ENCODE peak calls at places on chromosomes 6 and 20, in seven cellular contexts. S is brain microvascular endothelial cell, I is aorta, C is HAP-1, J is OCI-LY7, B is heart right ventricle, Q is fibroblast of lung. U is an unnamed sample.

GRCh38 chr20:23161968-23162696 is 76.0 kb upstream of the CD93 start:
- DNase-seq in I (peak; percentile 84), Q (peak; percentile 95), J (no peak), S (peak; percentile 76), B (peak; percentile 80), C (no peak), U (no peak)

GRCh38 chr6:40321616-40322015 is 265.5 kb downstream of the LRFN2 start:
- DNase-seq in B (no peak), S (no peak), Q (no peak), C (no peak), J (no peak), I (no peak), U (no peak)

GRCh38 chr6:168558686-168559085 is 117.7 kb downstream of the SMOC2 start:
- DNase-seq in B (no peak), S (no peak), C (no peak), I (no peak), J (no peak), Q (no peak), U (no peak)

GRCh38 chr6:63213325-63213724 is 2.1 kb downstream of the FKBP1C start:
- DNase-seq in J (no peak), Q (no peak), S (no peak), B (no peak), I (no peak), C (no peak), U (no peak)

GRCh38 chr6:19530188-19530587 is 307.0 kb upstream of the ID4 start:
- DNase-seq in I (no peak), C (no peak), J (no peak), Q (no peak), B (no peak), S (no peak), U (no peak)

GRCh38 chr6:169701218-169701952 is 444 bp downstream of the WDR27 start:
- DNase-seq in C (no peak), I (no peak), J (peak; percentile 51), B (no peak), S (no peak), Q (no peak), U (no peak)

GRCh38 chr20:8670900-8671229 is 398.0 kb upstream of the PLCB4 start:
- DNase-seq in S (no peak), B (no peak), C (no peak), J (no peak), I (no peak), Q (no peak), U (no peak)

GRCh38 chr6:79813854-79814477 is 133.4 kb downstream of the ELOVL4 start:
- DNase-seq in B (peak; percentile 70), J (peak; percentile 60), S (peak; percentile 75), C (peak; percentile 56), I (peak; percentile 77), Q (peak; percentile 68), U (peak; percentile 43)

GRCh38 chr20:13325033-13325432 is 104.0 kb downstream of the ISM1 start:
- DNase-seq in C (peak; percentile 50), J (no peak), I (no peak), S (peak; percentile 44), Q (peak; percentile 27), B (no peak), U (peak; percentile 73)

GRCh38 chr20:62668441-62669027 is 26.2 kb downstream of the SLCO4A1 start:
- DNase-seq in B (peak; percentile 82), J (peak; percentile 24), I (peak; percentile 74), C (peak; percentile 45), Q (peak; percentile 81), S (peak; percentile 68), U (peak; percentile 45)

GRCh38 chr6:126437225-126437624 is 97.3 kb downstream of the CENPW start:
- DNase-seq in S (no peak), Q (no peak), B (no peak), J (no peak), C (no peak), I (no peak), U (no peak)

GRCh38 chr6:78835817-78836216 is 31.5 kb upstream of the IRAK1BP1 start:
- DNase-seq in Q (no peak), I (no peak), B (no peak), S (no peak), J (no peak), C (no peak), U (no peak)

DNA sequence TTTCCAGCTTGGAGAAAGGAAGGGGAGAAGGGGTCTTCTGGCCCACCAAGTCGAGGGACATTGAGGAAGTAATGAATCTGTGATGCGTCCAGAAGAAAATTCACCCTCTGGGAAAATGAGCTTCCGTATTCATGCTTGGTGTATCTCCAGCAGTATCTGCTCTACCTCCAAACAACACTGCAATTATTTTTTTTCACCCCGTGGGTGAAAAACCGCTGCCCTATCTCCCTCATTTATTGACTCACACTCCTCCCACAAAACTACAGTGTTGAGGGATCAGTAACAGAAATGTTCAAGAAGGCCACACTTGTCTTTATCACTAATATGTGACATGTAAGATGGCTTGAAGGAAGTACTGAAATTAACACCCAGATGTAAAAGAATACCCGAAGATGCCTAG is 4.8 kb upstream of the TBX18 start:
- DNase-seq in J (no peak), B (no peak), C (no peak), Q (no peak), I (no peak), S (peak; percentile 62), U (no peak)
- H3K4me3 ChIP-seq in J (no peak overlapping the region), B (no peak overlapping the region), C (no peak overlapping the region), Q (no peak overlapping the region), I (peak overlapping the region; percentile 49), S (peak overlapping the region; percentile 52), U (no peak overlapping the region)

GRCh38 chr20:45896641-45897161 is 5.6 kb downstream of the CTSA start:
- DNase-seq in C (no peak), S (no peak), I (no peak), Q (no peak), B (no peak), J (no peak), U (no peak)

GRCh38 chr20:45898285-45898684 is 7.2 kb downstream of the CTSA start:
- DNase-seq in B (no peak), I (no peak), J (no peak), S (no peak), C (no peak), Q (no peak), U (no peak)

GRCh38 chr20:45897289-45897688 is 6.2 kb downstream of the CTSA start:
- DNase-seq in S (no peak), B (no peak), C (no peak), Q (no peak), J (no peak), I (no peak), U (no peak)

GRCh38 chr20:45899041-45899835 is 8.1 kb downstream of the CTSA start:
- DNase-seq in B (no peak), S (no peak), Q (no peak), J (no peak), C (no peak), I (no peak), U (no peak)

GRCh38 chr20:45897692-45898091 is 6.6 kb downstream of the CTSA start:
- DNase-seq in I (no peak), C (no peak), Q (no peak), J (no peak), B (no peak), S (no peak), U (no peak)
- H3K36me3 ChIP-seq in I (peaks cover 2% of the 10 kb centered on the region), C (peaks cover 41% of the 10 kb centered on the region), Q (peaks cover 30% of the 10 kb centered on the region), J (peaks cover 4% of the 10 kb centered on the region), B (peaks cover 98% of the 10 kb centered on the region), S (peaks cover 46% of the 10 kb centered on the region), U (peaks cover 15% of the 10 kb centered on the region)

GRCh38 chr6:164928041-164928321 is 381.4 kb downstream of the C6orf118 start:
- DNase-seq in C (no peak), B (no peak), I (no peak), Q (no peak), S (no peak), J (no peak), U (no peak)

GRCh38 chr6:164929155-164929977 is 380.0 kb downstream of the C6orf118 start:
- DNase-seq in J (no peak), Q (no peak), C (no peak), S (no peak), B (no peak), I (no peak), U (no peak)

GRCh38 chr6:164926686-164927085 is 382.7 kb downstream of the C6orf118 start:
- DNase-seq in S (no peak), C (no peak), I (no peak), B (no peak), Q (no peak), J (no peak), U (no peak)

GRCh38 chr6:164927288-164928040 is 381.9 kb downstream of the C6orf118 start:
- DNase-seq in B (peak; percentile 48), J (peak; percentile 43), Q (peak; percentile 50), S (peak; percentile 52), I (peak; percentile 59), C (peak; percentile 73), U (peak; percentile 33)

DNA sequence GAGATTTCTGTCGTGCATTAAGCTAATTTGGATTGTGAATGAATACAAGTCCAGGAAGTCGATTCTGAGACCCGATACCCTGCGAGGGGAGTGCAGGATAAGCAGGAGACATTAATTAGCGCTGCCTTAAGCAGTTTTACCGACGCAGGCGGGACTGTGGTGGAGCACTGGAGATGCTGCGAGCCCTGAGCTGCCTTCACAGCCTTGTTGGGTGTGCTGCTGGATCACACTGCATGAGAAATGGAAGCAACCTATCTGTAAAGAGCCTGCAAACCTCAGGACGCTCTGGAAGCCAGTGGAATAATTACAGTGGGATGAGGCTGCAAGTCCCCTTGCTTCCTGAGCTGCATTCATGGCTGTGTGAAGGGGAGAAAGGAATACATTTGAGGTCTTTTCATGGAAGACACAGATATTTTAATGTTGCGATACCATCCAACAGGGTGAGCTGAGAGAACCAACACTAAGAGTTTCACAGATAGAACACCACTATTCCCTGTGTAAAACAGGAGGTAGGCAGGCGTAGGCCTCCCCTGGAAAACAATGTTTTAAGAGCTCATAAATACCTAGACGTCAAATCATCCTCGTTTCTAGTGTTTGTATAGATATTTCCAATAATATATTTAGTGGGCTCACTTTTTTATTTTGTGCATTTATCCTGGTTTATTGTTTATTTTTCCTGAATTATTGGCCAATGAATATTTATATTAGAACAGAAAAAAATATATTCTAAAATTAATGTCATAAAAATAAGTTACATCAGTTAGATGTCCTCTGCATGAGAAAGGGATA is 380.8 kb downstream of the C6orf118 start:
- DNase-seq in I (no peak), S (no peak), J (no peak), C (no peak), Q (no peak), B (no peak), U (no peak)
- H3K4me3 ChIP-seq in I (no peak overlapping the region), S (no peak overlapping the region), J (no peak overlapping the region), C (no peak overlapping the region), Q (no peak overlapping the region), B (no peak overlapping the region), U (no peak overlapping the region)

DNA sequence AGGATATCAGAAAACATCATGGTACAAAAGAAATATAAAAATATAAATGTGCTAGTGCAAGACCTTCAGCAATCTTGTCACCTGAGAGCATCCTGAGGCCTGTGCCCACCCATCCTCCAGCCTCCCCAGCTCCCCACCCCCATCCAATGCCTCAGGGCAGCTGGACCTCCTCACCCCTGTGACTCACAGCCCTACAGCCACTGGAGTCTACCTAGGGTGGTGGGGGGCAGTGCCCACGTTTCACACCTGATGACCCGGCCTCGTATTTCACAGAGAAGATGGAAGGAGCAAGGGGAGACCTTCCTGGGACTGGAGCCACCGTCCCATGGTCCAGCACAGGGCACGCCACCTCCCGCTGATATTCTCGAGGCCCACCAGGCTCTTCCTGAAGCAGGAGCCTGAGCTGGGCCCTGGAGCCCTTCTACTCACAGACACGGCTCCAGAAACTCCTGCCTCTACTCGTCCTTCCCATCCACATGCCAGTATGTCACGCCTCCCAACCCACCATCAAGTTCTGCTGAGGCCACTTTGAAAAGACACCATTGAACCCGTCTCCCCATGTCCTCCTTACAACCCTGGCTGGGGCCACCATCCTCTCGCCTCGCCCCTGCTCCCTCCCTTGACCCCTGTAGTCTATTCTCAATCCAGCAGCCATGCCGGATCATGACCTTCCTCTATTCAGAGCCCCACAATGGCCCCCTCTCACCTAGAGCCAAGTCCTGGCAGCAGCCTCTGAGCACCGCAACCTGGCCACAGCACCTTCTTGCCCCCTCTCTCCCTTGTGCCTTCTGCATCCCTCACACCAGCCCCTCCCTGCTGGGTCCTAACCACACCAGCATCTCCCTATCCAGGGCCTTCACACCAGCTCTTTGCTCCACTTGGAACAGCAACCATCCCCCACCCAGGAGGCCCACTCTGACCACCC is 13.3 kb downstream of the APMAP start:
- DNase-seq in I (no peak), J (no peak), S (no peak), C (no peak), Q (no peak), B (no peak), U (no peak)
- H3K36me3 ChIP-seq in I (no peaks in the 10 kb centered on the region), J (peaks cover 90% of the 10 kb centered on the region), S (peaks cover 15% of the 10 kb centered on the region), C (peaks cover 48% of the 10 kb centered on the region), Q (peaks cover 3% of the 10 kb centered on the region), B (peaks cover 70% of the 10 kb centered on the region), U (peaks cover 10% of the 10 kb centered on the region)

U was measured in iPS DF 6.9.